ENCODE peak calls at places on chromosome 22, in six cellular contexts. Q is A549, F is HFFc6, S is mesendoderm, B is pulmonary artery endothelial cell, W is HTR-8/SVneo. V is an unnamed sample.

GRCh38 chr22:49896201-49896600 is 22.0 kb downstream of the ALG12 start:
- DNase-seq in Q (no peak), F (no peak), S (no peak), B (no peak), W (no peak), V (no peak)

GRCh38 chr22:44133901-44134511 is 46.7 kb upstream of the PARVG start:
- DNase-seq in Q (no peak), F (no peak), S (no peak), B (no peak), W (no peak), V (no peak)

GRCh38 chr22:48885271-48885918 is 942.3 kb downstream of the BRD1 start:
- DNase-seq in Q (no peak), F (no peak), S (no peak), B (no peak), W (no peak), V (peak)

GRCh38 chr22:49077586-49077985 is 750.1 kb downstream of the BRD1 start:
- DNase-seq in Q (no peak), F (no peak), S (no peak), B (no peak), W (no peak), V (no peak)

GRCh38 chr22:42330953-42331525 is 60.6 kb upstream of the TCF20 start:
- DNase-seq in Q (no peak), F (no peak), S (no peak), B (no peak), W (no peak), V (peak)

GRCh38 chr22:21778705-21779363 is 43.2 kb upstream of the YPEL1 start:
- DNase-seq in Q (no peak), F (peak), S (peak), B (no peak), W (no peak), V (no peak)

GRCh38 chr22:27991586-27992293 is 72.7 kb upstream of the PITPNB start:
- DNase-seq in Q (no peak), F (no peak), S (no peak), B (no peak), W (no peak), V (no peak)

GRCh38 chr22:35781898-35782297 is 64.2 kb downstream of the APOL5 start:
- DNase-seq in Q (no peak), F (no peak), S (no peak), B (no peak), W (no peak), V (no peak)

GRCh38 chr22:26589367-26589844 is 526 bp downstream of the TPST2 start:
- DNase-seq in Q (peak), F (peak), S (peak), B (no peak), W (peak), V (peak)

GRCh38 chr22:22110548-22111266 is 128.1 kb upstream of the TOP3B start:
- DNase-seq in Q (peak), F (peak), S (peak), B (no peak), W (peak), V (peak)

GRCh38 chr22:19352766-19353165 is 61.2 kb upstream of the CLTCL1 start:
- DNase-seq in Q (no peak), F (no peak), S (no peak), B (no peak), W (no peak), V (no peak)

GRCh38 chr22:30553971-30554370 is 7.4 kb upstream of the SEC14L6 start:
- DNase-seq in Q (no peak), F (no peak), S (no peak), B (no peak), W (no peak), V (no peak)

GRCh38 chr22:27686534-27686933 is 115.0 kb downstream of the MN1 start:
- DNase-seq in Q (peak), F (peak), S (no peak), B (peak), W (no peak), V (peak)

GRCh38 chr22:20080776-20081654 is 974 bp downstream of the DGCR8 start:
- DNase-seq in Q (peak), F (peak), S (peak), B (peak), W (peak), V (peak)

GRCh38 chr22:48313156-48313555 is 1514.5 kb downstream of the BRD1 start:
- DNase-seq in Q (no peak), F (no peak), S (no peak), B (no peak), W (no peak), V (no peak)